ENCODE peak calls at places on chromosomes 16 and 17, in nine cellular contexts. X, Z, O, U, S, V, P, F and Y are unnamed samples.

GRCh38 chr16:51509336-51509735 is 358.3 kb upstream of the SALL1 start:
- DNase-seq in F (no peak), U (no peak), P (no peak), O (no peak), S (no peak), X (no peak), Z (no peak), V (no peak), Y (no peak)

GRCh38 chr17:50834786-50835562 is 412 bp upstream of the WFIKKN2 start:
- DNase-seq in P (no peak), S (peak), F (no peak), U (peak), O (peak), V (no peak), Z (no peak), X (no peak), Y (peak)

GRCh38 chr17:77391668-77392375 is 251.1 kb downstream of the SEC14L1 start:
- DNase-seq in Z (no peak), S (peak), F (peak), X (no peak), P (no peak), V (no peak), O (peak), U (peak), Y (peak)

GRCh38 chr17:59839646-59840328 is 53.0 kb downstream of the TUBD1 start:
- DNase-seq in U (no peak), Z (no peak), V (no peak), X (no peak), F (no peak), P (no peak), S (no peak), O (no peak), Y (peak)

GRCh38 chr16:89431158-89431584 is 59.2 kb downstream of the ANKRD11 start:
- DNase-seq in F (no peak), P (no peak), S (no peak), O (peak), U (no peak), X (no peak), Z (no peak), V (no peak), Y (peak)

GRCh38 chr16:68951991-68952877 is 108.9 kb downstream of the TANGO6 start:
- DNase-seq in X (no peak), U (no peak), S (no peak), Z (no peak), O (peak), F (no peak), P (no peak), V (no peak), Y (peak)

GRCh38 chr16:85387171-85387507 is 226.0 kb upstream of the GSE1 start:
- DNase-seq in Z (peak), P (no peak), F (no peak), O (no peak), S (no peak), U (no peak), X (no peak), V (no peak), Y (no peak)

GRCh38 chr16:19001788-19002187 is 18.1 kb downstream of the TMC7 start:
- DNase-seq in S (no peak), V (no peak), O (peak), P (no peak), Z (no peak), U (no peak), X (no peak), F (peak), Y (peak)

GRCh38 chr17:77323413-77324171 is 182.8 kb downstream of the SEC14L1 start:
- DNase-seq in X (no peak), F (no peak), V (no peak), Z (no peak), O (peak), P (no peak), U (peak), S (peak), Y (peak)

GRCh38 chr17:7435676-7436555 is 681 bp downstream of the TMEM102 start:
- DNase-seq in F (no peak), X (no peak), P (peak), V (no peak), Z (no peak), U (no peak), S (peak), O (no peak), Y (no peak)

GRCh38 chr17:50696365-50696879 is 11.3 kb downstream of the ANKRD40 start:
- DNase-seq in U (no peak), O (no peak), P (no peak), V (no peak), F (no peak), X (no peak), Z (no peak), S (no peak), Y (no peak)